ENCODE peak calls at places on chromosomes 5 and 9, in seven cellular contexts. H, Y, U, V, G, L and M are unnamed samples.

GRCh38 chr5:139746691-139747582 is 48.7 kb upstream of the PSD2 start:
- DNase-seq in U (peak; percentile 81), Y (peak; percentile 31), L (no peak), G (no peak), V (peak; percentile 60), H (no peak), M (peak; percentile 46)

GRCh38 chr9:122904466-122904822 is 715 bp downstream of the RC3H2 start:
- DNase-seq in U (peak; percentile 80), L (peak; percentile 44), H (no peak), Y (peak; percentile 66), V (peak; percentile 59), G (no peak), M (peak; percentile 4)

GRCh38 chr5:168611163-168611562 is 32.0 kb upstream of the PANK3 start:
- DNase-seq in H (no peak), U (peak; percentile 76), V (no peak), G (no peak), L (peak; percentile 29), Y (peak; percentile 27), M (peak; percentile 21)

GRCh38 chr5:108251350-108251749 is 130.5 kb downstream of the FBXL17 start:
- DNase-seq in U (no peak), Y (no peak), V (no peak), L (no peak), G (no peak), H (no peak), M (peak; percentile 12)

GRCh38 chr5:168813179-168813968 is 234.2 kb upstream of the PANK3 start:
- DNase-seq in G (no peak), U (peak; percentile 68), H (no peak), Y (no peak), L (no peak), V (no peak), M (no peak)

GRCh38 chr5:130885027-130885426 is 280.0 kb downstream of the HINT1 start:
- DNase-seq in L (no peak), Y (no peak), H (no peak), G (no peak), V (no peak), U (no peak), M (no peak)

GRCh38 chr9:129436751-129437625 is 183.9 kb downstream of the C9orf50 start:
- DNase-seq in U (peak; percentile 53), G (no peak), V (no peak), H (no peak), Y (peak; percentile 72), L (peak; percentile 74), M (peak; percentile 57)

GRCh38 chr9:80619356-80619755 is 1047.6 kb downstream of the TLE4 start:
- DNase-seq in Y (no peak), G (no peak), L (peak; percentile 91), V (no peak), U (peak; percentile 93), H (no peak), M (peak; percentile 8)

GRCh38 chr5:110751902-110752762 is 13.3 kb downstream of the SLC25A46 start:
- DNase-seq in G (no peak), L (no peak), U (peak; percentile 45), Y (peak; percentile 83), V (no peak), H (no peak), M (peak; percentile 88)

GRCh38 chr9:99576002-99576401 is 245.7 kb upstream of the NR4A3 start:
- DNase-seq in H (no peak), L (no peak), Y (no peak), V (peak; percentile 37), G (no peak), U (peak; percentile 8), M (no peak)

GRCh38 chr5:121377446-121377845 is 474.2 kb upstream of the FTMT start:
- DNase-seq in V (no peak), L (peak; percentile 52), Y (no peak), G (no peak), U (no peak), H (no peak), M (no peak)

GRCh38 chr9:122742003-122742402 is at the start of gene OR1L6:
- DNase-seq in U (no peak), G (no peak), V (no peak), L (no peak), Y (no peak), H (no peak), M (no peak)

GRCh38 chr9:131727184-131727785 is 12.6 kb downstream of the RAPGEF1 start:
- DNase-seq in U (peak; percentile 65), L (peak; percentile 49), V (no peak), H (no peak), G (no peak), Y (peak; percentile 71), M (peak; percentile 24)

GRCh38 chr9:127424669-127424986 is 446 bp downstream of the ZNF79 start:
- DNase-seq in Y (no peak), V (no peak), H (no peak), G (no peak), L (no peak), U (no peak), M (no peak)

GRCh38 chr9:132486706-132487350 is 76.8 kb downstream of the CFAP77 start:
- DNase-seq in H (no peak), Y (no peak), L (no peak), U (no peak), G (no peak), V (no peak), M (no peak)

GRCh38 chr5:666816-667498 is 26.2 kb downstream of the TPPP start:
- DNase-seq in L (no peak), V (no peak), Y (no peak), H (no peak), U (no peak), G (no peak), M (no peak)

GRCh38 chr9:121483473-121484031 is 16.1 kb downstream of the GGTA1 start:
- DNase-seq in H (no peak), Y (no peak), L (no peak), V (no peak), U (no peak), G (no peak), M (no peak)

GRCh38 chr9:134185536-134186011 is 21.2 kb upstream of the RNU6ATAC start:
- DNase-seq in Y (peak; percentile 55), V (no peak), U (peak; percentile 36), H (no peak), L (no peak), G (no peak), M (no peak)

GRCh38 chr9:137774775-137775386 is 102.7 kb upstream of the CACNA1B start:
- DNase-seq in G (no peak), U (no peak), V (peak; percentile 28), Y (no peak), H (no peak), L (no peak), M (no peak)

GRCh38 chr5:36929438-36929837 is 52.9 kb downstream of the NIPBL start:
- DNase-seq in V (no peak), U (no peak), H (no peak), L (no peak), Y (no peak), G (no peak), M (no peak)

GRCh38 chr9:74172874-74173273 is 324.3 kb upstream of the RORB start:
- DNase-seq in V (no peak), H (no peak), G (no peak), U (no peak), L (no peak), Y (no peak), M (no peak)

GRCh38 chr5:80864706-80865435 is 95.3 kb upstream of the RASGRF2 start:
- DNase-seq in G (no peak), Y (no peak), L (peak; percentile 13), H (no peak), V (no peak), U (no peak), M (no peak)

GRCh38 chr5:80865547-80865946 is 94.6 kb upstream of the RASGRF2 start:
- DNase-seq in V (no peak), G (no peak), Y (no peak), H (no peak), U (no peak), L (no peak), M (peak; percentile 13)

GRCh38 chr5:80863708-80864107 is 96.5 kb upstream of the RASGRF2 start:
- DNase-seq in Y (no peak), G (no peak), U (peak; percentile 67), H (no peak), V (no peak), L (no peak), M (no peak)

GRCh38 chr5:80864109-80864508 is 96.1 kb upstream of the RASGRF2 start:
- DNase-seq in H (no peak), V (no peak), L (no peak), G (no peak), U (no peak), Y (no peak), M (no peak)

DNA sequence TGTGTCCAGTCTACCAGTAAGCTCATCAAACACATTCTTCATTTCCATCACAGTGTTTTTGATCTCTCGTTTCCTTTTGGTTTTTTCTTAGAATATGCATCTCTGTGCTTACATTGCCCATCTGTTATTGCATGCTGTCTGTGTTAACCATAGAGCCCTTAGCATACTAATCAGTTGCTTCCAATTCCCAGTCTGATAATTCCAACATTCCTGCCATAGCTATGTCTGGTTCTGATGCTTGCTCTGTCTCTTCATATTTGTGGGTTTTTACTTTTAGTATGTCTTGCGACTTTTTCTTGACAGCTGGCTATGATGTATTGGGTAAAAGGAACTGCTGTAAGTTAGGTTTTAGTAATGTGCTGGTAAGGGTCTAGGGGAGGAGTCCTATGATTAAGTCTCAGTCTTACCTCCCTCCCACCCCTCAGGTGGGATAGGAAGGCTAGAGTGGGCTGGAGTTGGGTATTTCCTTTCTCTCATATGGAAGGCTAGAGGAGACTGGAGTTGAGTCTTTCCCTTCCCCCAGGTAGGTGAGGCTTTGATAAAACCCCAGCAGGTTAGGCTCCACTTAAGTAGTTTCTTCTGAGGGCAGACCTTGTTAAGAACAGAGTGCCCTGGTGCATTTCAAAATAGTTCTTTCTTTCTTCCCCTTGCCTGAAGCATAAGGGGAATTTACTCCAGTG is 99.1 kb upstream of the RASGRF2 start:
- DNase-seq in V (no peak), H (no peak), L (peak; percentile 72), Y (peak; percentile 56), G (no peak), U (peak; percentile 57), M (peak; percentile 60)
- H4K8ac ChIP-seq in V (no peak overlapping the region), H (no peak overlapping the region), L (peak overlapping the region; percentile 79), Y (no peak overlapping the region), G (no peak overlapping the region), U (no peak overlapping the region), M (no peak overlapping the region)

GRCh38 chr9:15253197-15253596 is 53.8 kb downstream of the TTC39B start:
- DNase-seq in Y (peak; percentile 29), H (no peak), G (no peak), L (peak; percentile 8), U (peak; percentile 86), V (no peak), M (peak; percentile 46)
- H4K8ac ChIP-seq in Y (peak overlapping the region; percentile 15), H (no peak overlapping the region), G (no peak overlapping the region), L (no peak overlapping the region), U (no peak overlapping the region), V (no peak overlapping the region), M (no peak overlapping the region)

DNA sequence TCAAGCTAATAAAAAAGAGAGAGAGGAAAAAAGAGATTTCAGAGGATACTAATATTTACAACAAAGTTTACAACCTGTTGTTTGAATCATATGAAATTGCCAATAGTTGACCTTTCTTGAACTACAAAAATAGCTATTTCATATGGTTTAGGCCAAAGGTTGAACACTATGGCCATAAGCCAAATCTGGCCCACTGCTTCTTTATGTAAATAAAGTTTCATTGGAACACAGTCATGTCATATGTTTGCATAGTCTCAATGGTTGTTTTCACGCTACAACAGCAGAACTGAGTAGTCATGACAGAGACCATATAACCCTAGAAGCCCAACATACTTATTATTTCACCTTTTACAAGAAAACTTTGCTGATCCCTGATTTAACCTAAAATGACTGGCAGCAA is 20.9 kb downstream of the SEMA5A start:
- DNase-seq in V (no peak), Y (no peak), H (no peak), U (no peak), G (no peak), L (no peak), M (no peak)
- H4K8ac ChIP-seq in V (no peak overlapping the region), Y (no peak overlapping the region), H (no peak overlapping the region), U (no peak overlapping the region), G (no peak overlapping the region), L (no peak overlapping the region), M (no peak overlapping the region)

GRCh38 chr5:82901281-82901888 is 175.8 kb downstream of the TMEM167A start:
- DNase-seq in L (no peak), G (no peak), V (no peak), H (no peak), Y (no peak), U (no peak), M (no peak)
- H4K8ac ChIP-seq in L (no peak overlapping the region), G (no peak overlapping the region), V (no peak overlapping the region), H (no peak overlapping the region), Y (no peak overlapping the region), U (no peak overlapping the region), M (no peak overlapping the region)